ENCODE peak calls at places on chromosomes 5 and 9, in four cellular contexts. J, V, C and E are unnamed samples.

GRCh38 chr5:108345541-108346171 is 36.2 kb downstream of the FBXL17 start:
- DNase-seq in V (no peak), C (no peak), J (no peak), E (no peak)

GRCh38 chr5:73764586-73764985 is 138.6 kb downstream of the ARHGEF28 start:
- DNase-seq in J (no peak), C (no peak), V (no peak), E (no peak)

GRCh38 chr5:124575731-124576130 is 170.7 kb downstream of the ZNF608 start:
- DNase-seq in V (no peak), J (no peak), C (no peak), E (no peak)

GRCh38 chr9:132066057-132066456 is 13.6 kb downstream of the MED27 start:
- DNase-seq in V (no peak), J (no peak), C (no peak), E (no peak)

GRCh38 chr9:13386935-13387667 is 107.6 kb upstream of the MPDZ start:
- DNase-seq in J (no peak), C (no peak), V (no peak), E (no peak)

GRCh38 chr5:36611520-36612274 is 5.3 kb downstream of the SLC1A3 start:
- DNase-seq in V (no peak), C (peak), J (no peak), E (no peak)

GRCh38 chr9:23451802-23452418 is 374.1 kb downstream of the ELAVL2 start:
- DNase-seq in J (no peak), V (no peak), C (no peak), E (no peak)

GRCh38 chr5:178112545-178112944 is 787 bp upstream of the N4BP3 start:
- DNase-seq in C (no peak), J (no peak), V (no peak), E (no peak)

GRCh38 chr9:98765276-98765675 is 31.1 kb downstream of the ANKS6 start:
- DNase-seq in V (no peak), J (no peak), C (no peak), E (no peak)

GRCh38 chr5:146388418-146388817 is 49.8 kb downstream of the POU4F3 start:
- DNase-seq in C (no peak), J (no peak), V (no peak), E (no peak)

GRCh38 chr5:146394486-146394885 is 52.6 kb upstream of the TCERG1 start:
- DNase-seq in J (no peak), V (no peak), C (no peak), E (no peak)

GRCh38 chr5:146395233-146395632 is 51.9 kb upstream of the TCERG1 start:
- DNase-seq in C (no peak), V (no peak), J (no peak), E (no peak)

DNA sequence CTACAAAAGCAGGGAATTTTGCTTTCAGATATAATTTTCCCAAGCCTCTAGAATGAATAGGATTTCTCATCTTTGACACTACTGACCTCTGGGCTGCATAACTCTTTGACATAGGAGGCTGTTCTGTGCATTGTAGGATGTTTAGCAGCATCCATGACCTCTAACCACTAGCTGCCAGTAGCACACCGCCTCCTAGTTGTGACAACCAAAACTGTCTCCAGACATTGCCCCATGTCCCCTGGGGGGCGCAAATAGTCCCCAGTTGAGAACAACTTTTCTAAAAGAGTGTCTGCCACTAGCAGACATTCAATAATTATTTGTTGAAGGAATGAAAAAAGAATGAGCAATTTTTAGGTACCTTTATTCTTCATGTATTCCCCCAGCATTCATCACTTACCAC is 51.8 kb downstream of the POU4F3 start:
- DNase-seq in J (no peak), V (no peak), C (no peak), E (no peak)
- TF ChIP-seq CTCF in J (no peak), V (no peak), C (no peak), E (no peak)

DNA sequence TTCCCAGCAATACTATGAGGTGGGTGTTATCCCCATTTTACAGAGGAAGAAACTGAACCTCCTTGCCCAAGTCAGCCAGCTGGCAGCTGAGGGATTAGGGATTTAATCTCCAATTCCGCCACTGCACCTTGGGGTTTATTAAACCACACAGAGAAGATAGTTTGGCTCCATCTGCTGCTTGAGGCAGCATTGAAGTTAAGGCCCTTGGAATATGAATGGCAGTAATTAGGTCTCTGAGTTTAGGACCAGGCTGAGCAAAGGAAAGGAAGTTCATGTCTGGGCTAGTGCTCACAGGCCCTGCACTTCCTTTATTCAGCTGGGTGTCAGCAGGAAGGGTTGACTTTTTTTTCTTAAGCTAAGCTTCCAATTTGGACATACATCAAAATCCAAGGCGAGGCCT is 86.9 kb upstream of the GDNF start:
- DNase-seq in C (no peak), V (no peak), J (no peak), E (no peak)
- TF ChIP-seq CTCF in C (no peak), V (no peak), J (no peak), E (no peak)

GRCh38 chr5:57382665-57383064 is 99.9 kb downstream of the ACTBL2 start:
- DNase-seq in C (no peak), V (no peak), J (no peak), E (no peak)

GRCh38 chr5:57386958-57387357 is 95.7 kb downstream of the ACTBL2 start:
- DNase-seq in J (no peak), V (no peak), C (no peak), E (no peak)

GRCh38 chr5:57383093-57383861 is 99.3 kb downstream of the ACTBL2 start:
- DNase-seq in V (no peak), J (no peak), C (peak), E (no peak)
- TF ChIP-seq CTCF in V (no peak), J (no peak), C (no peak), E (no peak)

GRCh38 chr5:171647900-171648253 is 137.7 kb upstream of the SMIM23 start:
- DNase-seq in V (no peak), C (no peak), J (no peak), E (no peak)
- TF ChIP-seq CTCF in V (no peak), C (no peak), J (no peak), E (no peak)

GRCh38 chr9:128103589-128103962 is 24.0 kb downstream of the PTGES2 start:
- DNase-seq in V (no peak), C (peak), J (no peak), E (no peak)
- TF ChIP-seq CTCF in V (no peak), C (peak), J (no peak), E (no peak)

DNA sequence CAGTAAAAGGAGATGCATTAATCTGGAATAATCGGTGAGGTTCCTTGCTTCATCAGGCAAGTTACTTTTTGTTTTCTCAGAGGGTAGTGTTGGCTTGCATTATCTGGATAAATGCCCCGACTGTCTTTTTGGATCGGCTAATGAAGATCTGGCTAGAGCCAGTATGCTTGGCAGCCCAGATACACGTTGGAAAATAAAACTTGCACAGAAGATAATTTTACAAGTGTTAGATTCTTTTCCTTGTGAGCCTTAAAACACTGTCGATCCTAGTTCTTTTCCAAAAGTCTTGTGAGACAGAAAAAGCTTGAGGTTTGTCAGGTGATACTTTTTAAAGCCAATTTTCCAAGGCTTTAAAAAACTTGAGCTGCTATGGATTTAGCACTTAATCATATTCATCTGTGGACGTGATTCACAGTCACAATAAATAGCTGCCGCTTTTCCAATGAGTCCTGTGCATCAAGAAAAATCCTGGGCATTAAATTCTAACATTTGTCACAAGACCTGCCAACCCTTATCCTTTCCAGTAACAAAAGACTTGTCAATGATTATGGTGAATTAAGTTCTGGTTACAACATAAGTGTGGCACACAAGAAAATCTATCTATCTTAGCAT is 68.5 kb downstream of the PRLR start:
- DNase-seq in V (no peak), C (no peak), J (no peak), E (no peak)
- TF ChIP-seq CTCF in V (no peak), C (no peak), J (no peak), E (no peak)

GRCh38 chr5:22560115-22560514 is 293.0 kb downstream of the CDH12 start:
- DNase-seq in C (no peak), V (no peak), J (no peak), E (no peak)
- TF ChIP-seq CTCF in C (no peak), V (no peak), J (no peak), E (no peak)

DNA sequence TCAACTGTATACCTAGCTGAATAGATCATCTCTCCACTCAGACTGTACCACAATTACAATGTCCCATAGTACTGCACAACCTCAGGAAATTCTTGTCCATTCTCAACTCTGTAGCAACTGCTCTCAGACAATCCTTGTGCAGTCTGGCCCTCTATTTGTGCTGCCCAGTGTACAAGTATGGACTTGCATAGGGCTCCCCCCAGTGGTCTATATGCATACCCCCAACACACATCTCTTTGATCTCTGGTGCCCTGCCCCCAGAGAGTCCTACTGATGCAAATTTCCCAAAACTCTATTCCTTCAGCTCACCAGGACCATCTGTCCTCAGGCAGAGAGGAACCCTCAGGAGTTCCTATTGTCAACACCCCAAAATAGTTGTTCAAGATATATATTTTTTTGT is 205.3 kb downstream of the SLCO4C1 start:
- DNase-seq in V (no peak), J (no peak), C (no peak), E (no peak)
- TF ChIP-seq CTCF in V (no peak), J (no peak), C (no peak), E (no peak)

GRCh38 chr9:83304686-83305085 is 233.5 kb downstream of the FRMD3 start:
- DNase-seq in V (peak), J (peak), C (peak), E (no peak)

GRCh38 chr9:83312543-83312942 is 225.7 kb downstream of the FRMD3 start:
- DNase-seq in V (peak), C (no peak), J (no peak), E (no peak)

GRCh38 chr9:83307051-83307724 is 231.0 kb downstream of the FRMD3 start:
- DNase-seq in V (no peak), C (no peak), J (no peak), E (no peak)
- TF ChIP-seq CTCF in V (no peak), C (no peak), J (no peak), E (no peak)

DNA sequence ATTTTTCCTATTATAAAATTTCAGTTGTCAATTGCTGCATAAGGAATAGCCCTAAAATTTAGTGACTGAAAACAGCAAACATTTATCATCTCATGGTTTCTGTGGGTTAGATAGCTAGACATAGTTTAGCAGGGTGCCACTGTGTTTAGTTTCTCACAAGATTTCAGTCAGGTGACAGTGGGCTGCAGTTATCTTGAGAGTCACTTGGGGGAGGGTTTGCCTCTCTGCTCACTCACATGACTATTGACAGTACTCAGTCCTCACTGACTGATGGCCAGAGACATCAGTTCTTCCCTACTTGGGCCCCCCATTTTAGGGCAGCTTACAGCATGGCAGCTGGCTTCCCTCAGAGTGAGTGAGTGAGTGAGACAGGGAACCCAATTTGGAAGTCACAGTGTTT is 42.0 kb downstream of the PBX3 start:
- DNase-seq in C (no peak), J (no peak), V (no peak), E (no peak)
- TF ChIP-seq CTCF in C (no peak), J (no peak), V (no peak), E (no peak)